ENCODE peak calls at places on chromosome 1, in six cellular contexts. D is pons; H is thyroid gland; T is gastrocnemius medialis; Z is stimulated activated CD4-positive, alpha-beta T cell treated with anti-CD3 and anti-CD28 coated beads, TNF-alpha, amount 100 ng/mL, for 1 hour; M is myocyte. Q is an unnamed sample.

GRCh38 chr1:8641317-8641997 is 176.0 kb downstream of the RERE start:
- DNase-seq in Z (no peak), M (no peak), H (no peak), D (no peak), T (no peak), Q (no peak)

GRCh38 chr1:173669491-173669941 is at the start of gene ANKRD45:
- DNase-seq in D (no peak), T (no peak), H (peak), M (peak), Z (no peak), Q (no peak)

GRCh38 chr1:78855258-78855657 is 151.3 kb downstream of the ADGRL4 start:
- DNase-seq in Z (no peak), D (no peak), M (no peak), T (no peak), H (no peak), Q (no peak)

GRCh38 chr1:30523055-30524020 is 200.0 kb downstream of the MATN1 start:
- DNase-seq in T (peak), D (no peak), M (peak), H (no peak), Z (no peak), Q (no peak)

GRCh38 chr1:189874715-189875440 is 602.8 kb downstream of the BRINP3 start:
- DNase-seq in D (no peak), H (no peak), M (no peak), T (no peak), Z (no peak), Q (no peak)

GRCh38 chr1:189237008-189237407 is 1240.7 kb downstream of the BRINP3 start:
- DNase-seq in M (no peak), T (no peak), H (no peak), Z (no peak), D (no peak), Q (no peak)

GRCh38 chr1:32335951-32336867 is at the start of gene MARCKSL1:
- DNase-seq in H (peak), D (no peak), M (peak), T (peak), Z (peak), Q (peak)

GRCh38 chr1:190540366-190540765 is 62.7 kb upstream of the BRINP3 start:
- DNase-seq in D (no peak), T (no peak), Z (no peak), H (no peak), M (no peak), Q (no peak)

GRCh38 chr1:169060010-169060722 is 46.3 kb upstream of the ATP1B1 start:
- DNase-seq in M (no peak), D (no peak), Z (no peak), H (no peak), T (no peak), Q (no peak)

Q was measured in effector memory CD8-positive, alpha-beta T cell.